ENCODE peak calls at places on chromosome 20, in ten cellular contexts. X is MM.1S; N is CD8-positive, alpha-beta T cell; Q is GM12865; K is fibroblast of lung; E is pancreas; V is brain microvascular endothelial cell; L is RWPE2; O is PC-9; D is BJ. S is an unnamed sample.

GRCh38 chr20:35952480-35953410 is 1.6 kb downstream of the SCAND1 start:
- DNase-seq in V (peak), O (peak), Q (peak), X (peak), E (no peak), K (peak), N (no peak), D (no peak), L (no peak), S (no peak)

GRCh38 chr20:37032077-37032476 is 63.7 kb downstream of the RBL1 start:
- DNase-seq in L (no peak), N (no peak), V (no peak), O (no peak), X (no peak), Q (no peak), D (no peak), E (no peak), K (no peak), S (no peak)

GRCh38 chr20:59955131-59955796 is 3.0 kb upstream of the CDH26 start:
- DNase-seq in N (no peak), D (no peak), E (no peak), Q (peak), O (peak), X (peak), K (no peak), V (no peak), L (no peak), S (no peak)

GRCh38 chr20:62959101-62959971 is 6.8 kb downstream of the SLC17A9 start:
- DNase-seq in E (peak), L (no peak), O (no peak), D (no peak), X (no peak), K (no peak), V (no peak), N (no peak), Q (no peak), S (no peak)

GRCh38 chr20:39181490-39181889 is 219.3 kb downstream of the DHX35 start:
- DNase-seq in Q (no peak), N (no peak), X (no peak), O (no peak), D (no peak), V (no peak), L (no peak), E (no peak), K (no peak), S (no peak)

GRCh38 chr20:51383891-51384510 is 158.5 kb downstream of the NFATC2 start:
- DNase-seq in V (no peak), N (no peak), Q (no peak), K (no peak), O (no peak), L (peak), D (no peak), E (no peak), X (no peak), S (no peak)

GRCh38 chr20:63234693-63235398 is 859 bp upstream of the BIRC7 start:
- DNase-seq in D (no peak), K (no peak), E (peak), O (peak), Q (peak), N (peak), V (no peak), L (no peak), X (no peak), S (no peak)

GRCh38 chr20:37408930-37409210 is 62.9 kb downstream of the SRC start:
- DNase-seq in N (no peak), D (no peak), X (no peak), O (no peak), Q (no peak), L (no peak), V (no peak), K (no peak), E (no peak), S (no peak)

GRCh38 chr20:23060629-23061028 is 11.2 kb upstream of the THBD start:
- DNase-seq in O (no peak), Q (no peak), K (no peak), V (no peak), E (no peak), D (no peak), X (no peak), L (no peak), N (no peak), S (no peak)

GRCh38 chr20:13006825-13007224 is 1.9 kb upstream of the SPTLC3 start:
- DNase-seq in Q (no peak), N (no peak), X (no peak), V (peak), L (no peak), K (peak), O (no peak), E (no peak), D (no peak), S (no peak)

GRCh38 chr20:56368351-56369134 is 9.8 kb downstream of the FAM210B start:
- DNase-seq in E (no peak), O (no peak), Q (no peak), D (no peak), L (peak), K (no peak), V (no peak), X (no peak), N (no peak), S (no peak)

GRCh38 chr20:40494238-40494637 is 194.8 kb downstream of the MAFB start:
- DNase-seq in D (no peak), K (no peak), V (no peak), Q (no peak), E (no peak), N (no peak), O (no peak), L (no peak), X (no peak), S (no peak)

GRCh38 chr20:17394411-17394810 is 136.8 kb downstream of the BFSP1 start:
- DNase-seq in V (no peak), Q (no peak), N (no peak), K (no peak), L (no peak), D (no peak), X (no peak), E (no peak), O (no peak), S (no peak)

GRCh38 chr20:58715709-58716475 is 23.3 kb downstream of the NPEPL1 start:
- DNase-seq in X (no peak), D (no peak), K (no peak), E (peak), L (peak), O (no peak), N (no peak), Q (no peak), V (no peak), S (no peak)

GRCh38 chr20:63288581-63289251 is 4.3 kb upstream of the COL20A1 start:
- DNase-seq in N (no peak), K (no peak), L (peak), V (no peak), D (no peak), Q (no peak), X (no peak), E (peak), O (no peak), S (no peak)

GRCh38 chr20:43188234-43188653 is 1.5 kb downstream of the PTPRT start:
- DNase-seq in X (peak), N (no peak), K (no peak), V (no peak), D (no peak), O (no peak), L (no peak), Q (no peak), E (no peak), S (no peak)
- H3K4me3 ChIP-seq in X (peak), N (no peak), K (no peak), V (no peak), D (no peak), O (no peak), L (no peak), Q (no peak), E (no peak), S (no peak)

DNA sequence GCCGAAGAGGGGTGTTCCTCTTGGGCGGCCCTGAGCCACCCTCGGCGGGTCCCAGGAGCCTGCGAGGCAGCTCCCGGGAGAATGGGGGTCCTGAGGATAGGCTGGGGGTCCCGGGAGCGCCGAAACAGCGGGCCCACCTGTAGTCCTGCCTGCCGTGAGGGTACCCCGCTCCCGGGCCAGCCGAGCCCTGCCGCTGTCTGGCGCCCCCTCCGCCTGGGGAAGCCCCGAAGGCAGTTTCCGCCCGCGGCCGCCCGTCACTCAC is 280 bp downstream of the SPATA2 start:
- DNase-seq in K (no peak), X (no peak), E (no peak), N (no peak), L (no peak), Q (no peak), V (no peak), D (no peak), O (no peak), S (no peak)
- TF ChIP-seq CTCF in K (no peak), X (no peak), E (no peak), N (no peak), L (no peak), Q (peak), V (no peak), D (no peak), O (no peak), S (no peak)

GRCh38 chr20:45346291-45346718 is 1.9 kb downstream of the SDC4 start:
- DNase-seq in K (no peak), Q (no peak), E (no peak), V (no peak), O (peak), D (no peak), N (no peak), X (no peak), L (peak), S (no peak)

GRCh38 chr20:45343445-45343866 is 4.8 kb downstream of the SDC4 start:
- DNase-seq in L (peak), E (peak), O (peak), V (no peak), Q (no peak), N (no peak), K (no peak), X (no peak), D (no peak), S (no peak)

GRCh38 chr20:45343867-45344721 is 4.1 kb downstream of the SDC4 start:
- DNase-seq in E (peak), V (peak), K (peak), D (peak), Q (no peak), N (no peak), O (peak), X (no peak), L (peak), S (no peak)

GRCh38 chr20:45346851-45347250 is 1.4 kb downstream of the SDC4 start:
- DNase-seq in E (no peak), V (no peak), K (peak), O (peak), L (no peak), N (no peak), X (no peak), D (no peak), Q (no peak), S (no peak)

GRCh38 chr20:45345104-45345936 is 2.9 kb downstream of the SDC4 start:
- DNase-seq in O (peak), D (no peak), V (no peak), N (no peak), X (no peak), E (peak), L (peak), Q (no peak), K (peak), S (no peak)
- H3K4me3 ChIP-seq in O (peak), D (peak), V (peak), N (no peak), X (no peak), E (no peak), L (peak), Q (no peak), K (peak), S (peak)

GRCh38 chr20:11965602-11966001 is 47.9 kb downstream of the BTBD3 start:
- DNase-seq in Q (no peak), K (no peak), O (no peak), E (no peak), V (no peak), X (no peak), D (no peak), L (no peak), N (no peak), S (no peak)
- TF ChIP-seq CTCF in Q (no peak), K (no peak), O (no peak), E (no peak), V (peak), X (no peak), D (peak), L (peak), N (no peak), S (peak)

GRCh38 chr20:61760321-61761112 is 305.2 kb downstream of the TAF4 start:
- DNase-seq in V (no peak), D (no peak), E (no peak), X (no peak), O (no peak), Q (no peak), L (peak), K (no peak), N (no peak), S (no peak)

GRCh38 chr20:61759286-61760065 is 306.2 kb downstream of the TAF4 start:
- DNase-seq in K (no peak), Q (no peak), D (no peak), X (no peak), N (no peak), O (no peak), V (no peak), E (no peak), L (peak), S (no peak)

GRCh38 chr20:61757678-61758555 is 307.8 kb downstream of the TAF4 start:
- DNase-seq in X (no peak), K (peak), L (peak), O (peak), Q (no peak), V (no peak), E (no peak), N (no peak), D (no peak), S (no peak)

GRCh38 chr20:61756966-61757677 is 308.6 kb downstream of the TAF4 start:
- DNase-seq in Q (no peak), O (no peak), K (no peak), D (no peak), L (peak), V (no peak), E (no peak), X (no peak), N (no peak), S (no peak)

DNA sequence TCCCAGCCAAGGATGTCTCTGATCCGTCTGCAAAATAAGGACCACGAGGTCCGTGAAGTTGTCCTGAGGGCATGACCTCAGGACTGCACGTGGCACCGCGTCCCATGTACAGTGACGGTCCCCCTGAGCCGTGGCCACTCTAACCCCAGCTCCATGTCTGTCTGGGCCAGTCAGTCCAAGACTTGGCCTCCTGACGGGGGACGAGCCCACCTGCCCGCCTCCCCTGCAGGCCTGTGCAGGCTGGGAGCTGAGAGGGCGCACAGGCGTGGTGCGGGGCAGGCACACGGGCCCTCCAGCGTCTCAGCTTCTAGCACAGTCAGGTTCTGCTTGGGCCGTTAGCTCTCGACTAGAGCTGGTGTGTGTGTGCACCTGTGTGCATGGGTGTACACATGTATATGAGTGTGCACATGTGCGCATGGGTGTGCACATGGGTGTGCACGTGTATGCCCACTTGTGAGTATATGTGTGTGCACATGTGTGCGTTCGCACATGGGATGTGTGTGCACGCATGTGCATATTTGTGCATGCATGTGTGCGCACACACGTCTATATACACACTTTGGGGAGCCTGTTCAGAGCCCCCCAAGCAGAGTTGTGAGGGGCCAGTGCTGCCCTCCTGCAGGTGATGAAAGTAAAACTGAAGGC is 307.0 kb downstream of the TAF4 start:
- DNase-seq in O (no peak), K (no peak), Q (no peak), N (no peak), E (no peak), X (no peak), L (peak), V (no peak), D (no peak), S (no peak)
- H3K4me3 ChIP-seq in O (no peak), K (no peak), Q (no peak), N (no peak), E (no peak), X (no peak), L (no peak), V (no peak), D (no peak), S (no peak)

DNA sequence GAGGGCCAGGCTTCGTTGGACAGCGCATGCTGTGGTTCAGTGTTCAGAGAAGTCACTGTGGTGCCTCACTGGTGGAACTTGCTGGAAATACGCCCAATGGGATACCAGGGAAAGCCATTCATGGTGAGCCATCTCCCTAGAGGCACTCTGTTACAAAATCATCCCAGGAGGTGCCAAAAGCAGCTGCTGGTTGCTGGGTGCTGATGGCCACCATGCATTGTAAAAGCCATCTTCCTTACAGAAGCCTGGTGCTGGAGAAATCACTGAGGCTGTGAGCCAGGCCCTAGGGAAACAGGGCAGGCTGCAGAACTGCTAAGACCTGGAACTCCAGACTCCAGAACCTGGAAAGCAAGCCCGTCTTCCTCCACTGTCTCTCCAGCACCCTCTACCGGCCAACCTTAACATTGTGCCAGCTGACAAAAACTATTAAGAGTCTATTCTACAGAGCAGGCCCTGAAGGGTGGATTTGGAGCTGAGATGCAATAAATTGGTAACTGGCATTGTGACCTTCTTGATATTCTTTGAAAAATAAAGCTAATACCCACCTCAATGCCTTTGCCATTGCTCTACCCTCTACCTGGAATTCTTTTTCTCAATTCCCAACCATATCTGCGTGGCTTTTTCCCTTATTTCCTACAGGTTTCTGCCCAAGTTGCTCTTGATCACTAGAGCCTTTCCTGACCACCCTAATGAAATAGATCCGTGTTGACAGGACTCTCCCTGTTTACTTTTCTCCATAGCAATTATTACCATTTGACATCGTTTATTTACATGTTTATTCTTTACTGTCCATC is 18.5 kb downstream of the SNRPB start:
- DNase-seq in E (peak), O (peak), N (peak), K (peak), X (peak), L (no peak), Q (peak), V (peak), D (no peak), S (peak)
- TF ChIP-seq CTCF in E (peak), O (peak), N (peak), K (peak), X (peak), L (peak), Q (peak), V (peak), D (peak), S (peak)

DNA sequence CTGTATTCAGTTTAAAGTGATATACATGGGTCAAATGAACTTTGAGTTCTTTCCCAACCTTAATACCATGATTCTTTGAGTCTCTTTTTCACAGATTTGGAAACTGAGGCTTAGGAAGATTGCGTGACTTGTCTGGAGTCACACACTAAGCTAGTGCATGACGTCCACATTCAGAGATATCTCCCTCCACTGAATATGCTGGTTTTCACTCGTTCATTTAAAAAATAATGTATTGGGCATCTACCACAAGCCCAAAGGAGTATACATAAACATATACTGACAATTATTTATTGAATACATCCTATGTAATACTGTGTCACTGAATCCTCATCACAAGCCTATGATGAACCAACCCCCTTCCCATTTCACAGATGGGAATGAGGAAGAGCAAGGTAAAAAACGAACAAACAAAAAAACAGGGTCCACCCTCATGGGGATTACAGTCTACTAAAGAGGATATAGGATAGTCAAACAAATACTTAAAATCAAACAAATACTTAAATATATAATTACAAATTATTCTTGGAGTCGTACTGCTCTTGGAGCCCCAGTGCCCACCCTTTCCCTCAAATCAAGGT is 611 bp upstream of the TM9SF4 start:
- DNase-seq in V (no peak), X (no peak), Q (no peak), E (no peak), O (no peak), K (no peak), D (no peak), L (no peak), N (no peak), S (no peak)
- H3K4me3 ChIP-seq in V (no peak), X (no peak), Q (no peak), E (peak), O (peak), K (no peak), D (no peak), L (peak), N (peak), S (peak)